ENCODE peak calls at places on chromosomes 4 and X, in eight cellular contexts. H is GM23338, Q is MM.1S, S is endothelial cell of umbilical vein, Z is IMR-90, K is astrocyte, W is fibroblast of lung, V is Karpas-422. B is an unnamed sample.
A peak's percentile ranks its signal among the peaks of the same experiment; 100 is the strongest.

GRCh38 chr4:186684889-186685309 is 38.8 kb downstream of the FAT1 start:
- DNase-seq in H (peak; percentile 72), Q (no peak), S (no peak), Z (no peak), K (no peak), W (peak; percentile 24), V (no peak), B (no peak)

GRCh38 chr4:139958738-139959096 is 195.3 kb downstream of the MAML3 start:
- DNase-seq in H (no peak), Q (no peak), S (peak; percentile 75), Z (no peak), K (no peak), W (no peak), V (no peak), B (no peak)

GRCh38 chr4:146514651-146515379 is 6.9 kb downstream of the SLC10A7 start:
- DNase-seq in H (peak; percentile 42), Q (no peak), S (no peak), Z (no peak), K (no peak), W (no peak), V (no peak), B (no peak)

GRCh38 chr4:88211473-88212252 is 53.2 kb upstream of the ABCG2 start:
- DNase-seq in H (peak; percentile 85), Q (peak; percentile 70), S (peak; percentile 69), Z (peak; percentile 46), K (peak; percentile 13), W (no peak), V (peak; percentile 90), B (peak; percentile 55)

GRCh38 chr4:10025230-10025806 is 4.0 kb upstream of the SLC2A9 start:
- DNase-seq in H (no peak), Q (no peak), S (no peak), Z (no peak), K (no peak), W (no peak), V (no peak), B (no peak)

GRCh38 chrX:14529288-14529989 is at the start of gene GLRA2:
- DNase-seq in H (peak; percentile 76), Q (peak; percentile 33), S (no peak), Z (peak; percentile 13), K (no peak), W (peak; percentile 5), V (peak; percentile 59), B (peak; percentile 48)

GRCh38 chr4:1010522-1011021 is 854 bp upstream of the FGFRL1 start:
- DNase-seq in H (peak; percentile 40), Q (no peak), S (peak; percentile 42), Z (peak; percentile 68), K (peak; percentile 58), W (peak; percentile 72), V (no peak), B (peak; percentile 97)

GRCh38 chr4:39427477-39428119 is 20.9 kb downstream of the KLB start:
- DNase-seq in H (no peak), Q (no peak), S (no peak), Z (no peak), K (no peak), W (no peak), V (no peak), B (no peak)

GRCh38 chr4:181161669-181162068 is 1081.5 kb upstream of the TENM3 start:
- DNase-seq in H (no peak), Q (no peak), S (no peak), Z (no peak), K (peak; percentile 60), W (peak; percentile 71), V (no peak), B (peak; percentile 3)

DNA sequence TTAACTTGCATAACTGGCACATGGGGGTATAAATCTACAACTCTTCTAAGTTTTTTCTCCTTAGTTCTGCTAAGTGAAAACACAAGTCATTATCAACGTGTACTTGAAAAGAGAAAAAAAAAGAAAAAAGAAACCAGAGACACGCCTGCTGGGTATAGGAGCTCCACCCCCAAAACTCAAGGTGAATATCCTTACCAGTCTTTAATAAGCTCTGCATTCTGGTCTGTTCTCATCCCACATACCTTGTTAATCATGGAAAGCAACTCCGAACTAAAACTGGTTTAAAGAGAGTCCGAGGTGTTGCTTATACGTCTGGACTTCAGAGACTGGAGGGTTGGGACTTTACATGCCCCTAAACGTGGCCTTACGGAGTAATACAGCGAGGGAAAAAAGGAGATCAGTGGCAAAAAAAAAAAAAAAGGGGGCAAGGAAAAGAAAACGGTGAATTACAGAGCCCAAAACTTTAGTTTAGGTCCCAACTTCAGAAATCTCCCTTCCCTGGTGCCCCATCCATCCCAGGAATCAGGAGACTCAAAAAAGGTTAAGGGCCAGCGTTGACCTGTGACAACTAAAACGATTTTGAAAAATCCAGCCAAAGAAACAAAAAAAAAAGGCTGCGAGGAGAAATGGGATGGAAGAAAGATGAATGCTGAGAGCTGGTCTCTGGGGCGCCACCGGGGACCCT is 997 bp downstream of the PGRMC2 start:
- DNase-seq in H (peak; percentile 46), Q (peak; percentile 59), S (peak; percentile 71), Z (peak; percentile 61), K (peak; percentile 36), W (peak; percentile 58), V (peak; percentile 86), B (peak; percentile 73)
- H2AFZ ChIP-seq in H (peak overlapping the region; percentile 23), Q (peak overlapping the region; percentile 30), S (peak overlapping the region; percentile 31), Z (peak overlapping the region; percentile 47), K (peak overlapping the region; percentile 21), W (no peak overlapping the region), V (no peak overlapping the region), B (peak overlapping the region; percentile 25)

GRCh38 chr4:100187781-100188180 is 2.5 kb downstream of the DDIT4L start:
- DNase-seq in H (no peak), Q (no peak), S (no peak), Z (no peak), K (no peak), W (no peak), V (no peak), B (no peak)

GRCh38 chr4:100188829-100189228 is 1.4 kb downstream of the DDIT4L start:
- DNase-seq in H (no peak), Q (peak; percentile 15), S (no peak), Z (no peak), K (no peak), W (no peak), V (no peak), B (no peak)

GRCh38 chr4:100189820-100190642 is at the start of gene DDIT4L:
- DNase-seq in H (peak; percentile 76), Q (no peak), S (peak; percentile 42), Z (peak; percentile 37), K (peak; percentile 21), W (peak; percentile 35), V (no peak), B (peak; percentile 74)

GRCh38 chr4:100184787-100185186 is 5.5 kb downstream of the DDIT4L start:
- DNase-seq in H (no peak), Q (no peak), S (no peak), Z (no peak), K (no peak), W (no peak), V (no peak), B (no peak)
- H3K4me3 ChIP-seq in H (no peak overlapping the region), Q (no peak overlapping the region), S (no peak overlapping the region), Z (no peak overlapping the region), K (no peak overlapping the region), W (no peak overlapping the region), V (no peak overlapping the region), B (no peak overlapping the region)

GRCh38 chr4:154741877-154742851 is 1.6 kb upstream of the LRAT start:
- DNase-seq in H (peak; percentile 84), Q (no peak), S (no peak), Z (no peak), K (peak; percentile 6), W (peak; percentile 19), V (no peak), B (peak; percentile 14)

GRCh38 chr4:154744341-154744948 is 645 bp downstream of the LRAT start:
- DNase-seq in H (no peak), Q (no peak), S (no peak), Z (no peak), K (no peak), W (no peak), V (no peak), B (no peak)

GRCh38 chr4:154740462-154740861 is 3.3 kb upstream of the LRAT start:
- DNase-seq in H (peak; percentile 43), Q (no peak), S (no peak), Z (no peak), K (no peak), W (no peak), V (no peak), B (no peak)

GRCh38 chr4:154741131-154741530 is 2.7 kb upstream of the LRAT start:
- DNase-seq in H (peak; percentile 43), Q (no peak), S (no peak), Z (no peak), K (no peak), W (no peak), V (no peak), B (no peak)

GRCh38 chr4:154743683-154744340 is at the start of gene LRAT:
- DNase-seq in H (peak; percentile 94), Q (no peak), S (no peak), Z (no peak), K (no peak), W (no peak), V (no peak), B (peak; percentile 17)
- H2AFZ ChIP-seq in H (peak within 1 kb of the TSS; percentile 74), Q (no peak within 1 kb of the TSS), S (peak within 1 kb of the TSS; percentile 83), Z (peak within 1 kb of the TSS; percentile 76), K (peak within 1 kb of the TSS; percentile 72), W (no peak within 1 kb of the TSS), V (no peak within 1 kb of the TSS), B (no peak within 1 kb of the TSS)

DNA sequence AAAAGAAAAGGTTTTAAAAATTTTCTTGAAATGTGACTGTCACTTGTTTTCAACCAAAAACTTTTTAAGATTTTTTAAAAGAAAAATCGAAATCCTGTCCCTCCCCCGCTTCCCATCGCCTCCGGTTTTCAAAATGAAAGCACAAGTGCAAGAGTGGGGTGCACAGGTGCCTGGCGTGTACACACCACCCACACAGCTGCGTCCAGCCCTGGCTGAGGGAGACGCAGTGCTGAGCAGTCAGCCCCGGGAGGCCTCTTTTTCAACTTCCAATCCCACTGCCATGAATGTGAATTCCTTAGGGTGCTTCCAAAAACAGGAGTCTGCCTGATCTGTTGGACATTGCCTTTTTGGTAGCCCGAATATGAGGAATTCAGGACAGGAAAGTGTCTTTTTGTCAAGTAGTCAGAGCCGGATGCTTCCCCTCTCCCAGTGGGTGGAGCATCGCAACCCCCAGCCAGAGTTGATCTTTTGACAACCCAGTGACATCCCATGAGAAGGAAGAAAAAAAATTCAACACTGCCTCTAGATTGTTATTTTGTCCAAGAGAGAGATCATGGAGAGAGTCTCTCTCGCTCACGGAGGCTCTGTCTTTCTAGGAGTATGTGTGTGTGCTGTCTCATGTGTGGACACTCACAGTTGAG is 8.9 kb downstream of the PRRG3 start:
- DNase-seq in H (no peak), Q (no peak), S (no peak), Z (no peak), K (no peak), W (peak; percentile 6), V (no peak), B (peak; percentile 30)
- H3K4me3 ChIP-seq in H (no peak overlapping the region), Q (no peak overlapping the region), S (no peak overlapping the region), Z (no peak overlapping the region), K (no peak overlapping the region), W (no peak overlapping the region), V (no peak overlapping the region), B (no peak overlapping the region)

DNA sequence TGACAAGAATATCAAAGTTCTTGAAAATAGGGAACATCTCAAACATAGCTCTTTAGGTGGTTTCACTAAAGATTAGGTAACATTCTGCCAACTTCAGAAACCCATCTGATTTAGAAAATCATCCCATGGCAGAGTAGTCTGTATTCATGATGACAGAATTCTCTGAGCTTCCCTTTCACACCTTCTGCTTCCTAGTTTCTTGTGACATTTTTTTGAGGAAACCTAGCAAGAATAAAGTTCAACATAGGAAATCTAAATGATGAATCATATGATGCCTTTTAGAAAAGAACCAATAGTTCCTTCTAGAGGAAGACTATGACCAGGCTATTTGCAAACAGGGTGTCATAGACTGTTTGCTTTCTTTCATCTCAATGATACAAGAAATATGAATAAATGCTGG is 49.8 kb upstream of the CAMK2D start:
- DNase-seq in H (no peak), Q (no peak), S (no peak), Z (no peak), K (no peak), W (peak; percentile 18), V (no peak), B (peak; percentile 50)
- H2AFZ ChIP-seq in H (no peak overlapping the region), Q (no peak overlapping the region), S (no peak overlapping the region), Z (no peak overlapping the region), K (no peak overlapping the region), W (no peak overlapping the region), V (no peak overlapping the region), B (no peak overlapping the region)